ENCODE peak calls at places on chromosomes 16 and 17, in nine cellular contexts. G is neural progenitor cell; D is foreskin keratinocyte; N is CD4-positive, alpha-beta T cell; L is body of pancreas; I is IMR-90; X is AG10803; Q is right lobe of liver; B is Caco-2. V is an unnamed sample.

GRCh38 chr16:85302848-85303353 is 190.6 kb upstream of the CIBAR2 start:
- DNase-seq in G (no peak), D (no peak), N (no peak), L (no peak), I (no peak), X (no peak), Q (no peak), B (no peak), V (no peak)

GRCh38 chr17:44222112-44222869 is 2.8 kb upstream of the UBTF start:
- DNase-seq in G (peak; percentile 84), D (peak; percentile 52), N (no peak), L (peak; percentile 77), I (peak; percentile 66), X (peak; percentile 81), Q (peak; percentile 87), B (peak; percentile 70), V (no peak)

GRCh38 chr16:17412221-17412620 is 58.5 kb downstream of the XYLT1 start:
- DNase-seq in G (peak; percentile 52), D (no peak), N (no peak), L (no peak), I (peak; percentile 61), X (peak; percentile 90), Q (no peak), B (no peak), V (no peak)

GRCh38 chr17:17080781-17081180 is 38.5 kb downstream of the MPRIP start:
- DNase-seq in G (no peak), D (no peak), N (no peak), L (peak; percentile 3), I (no peak), X (no peak), Q (no peak), B (no peak), V (peak; percentile 56)

GRCh38 chr16:67246081-67246944 is 968 bp downstream of the FHOD1 start:
- DNase-seq in G (peak; percentile 90), D (peak; percentile 88), N (peak; percentile 53), L (peak; percentile 97), I (peak; percentile 85), X (peak; percentile 84), Q (peak; percentile 76), B (peak; percentile 99), V (peak; percentile 88)

GRCh38 chr16:57304169-57305061 is 19.9 kb upstream of the PLLP start:
- DNase-seq in G (no peak), D (no peak), N (no peak), L (peak; percentile 58), I (peak; percentile 55), X (peak; percentile 71), Q (peak; percentile 86), B (peak; percentile 98), V (peak; percentile 44)

GRCh38 chr16:73794936-73795335 is 501.7 kb upstream of the PSMD7 start:
- DNase-seq in G (no peak), D (no peak), N (no peak), L (peak; percentile 10), I (no peak), X (peak; percentile 3), Q (no peak), B (no peak), V (no peak)

GRCh38 chr17:46878055-46878454 is 26.7 kb downstream of the WNT9B start:
- DNase-seq in G (no peak), D (no peak), N (no peak), L (no peak), I (no peak), X (no peak), Q (peak; percentile 63), B (no peak), V (no peak)

GRCh38 chr16:1542166-1542500 is 8.7 kb downstream of the TMEM204 start:
- DNase-seq in G (no peak), D (no peak), N (no peak), L (no peak), I (no peak), X (no peak), Q (no peak), B (no peak), V (no peak)

GRCh38 chr16:66434619-66435430 is 7.7 kb downstream of the BEAN1 start:
- DNase-seq in G (no peak), D (no peak), N (no peak), L (no peak), I (no peak), X (no peak), Q (no peak), B (no peak), V (no peak)

GRCh38 chr17:76266244-76266938 is 1.2 kb downstream of the UBALD2 start:
- DNase-seq in G (no peak), D (no peak), N (no peak), L (peak; percentile 38), I (peak; percentile 30), X (peak; percentile 47), Q (no peak), B (no peak), V (no peak)

DNA sequence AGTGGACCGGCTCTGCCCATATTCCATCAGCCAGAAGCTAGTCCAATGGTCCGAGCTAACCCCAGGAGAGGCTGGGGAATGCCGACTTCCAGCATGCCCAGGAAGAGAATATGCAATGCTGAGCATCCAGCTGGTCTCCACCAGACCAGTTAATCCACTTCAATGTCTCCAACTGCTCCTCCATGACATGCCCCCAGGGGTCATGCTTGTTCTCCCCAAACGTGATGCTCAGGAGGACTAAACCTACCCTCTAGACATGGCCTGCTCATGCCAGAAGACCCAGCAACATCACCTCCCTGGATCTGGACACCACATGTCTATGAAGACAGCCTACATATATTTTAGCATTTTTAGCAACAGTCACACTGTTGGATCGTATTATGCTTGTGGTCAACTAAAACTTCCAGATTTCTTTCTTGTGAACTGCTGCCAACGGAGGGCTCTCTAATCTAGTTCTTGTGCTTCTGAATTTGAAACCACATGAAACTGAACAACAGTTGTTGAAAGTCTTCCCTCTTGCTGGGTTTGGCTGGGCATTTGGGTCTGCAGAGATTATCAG is 245.1 kb downstream of the SOX9 start:
- DNase-seq in G (no peak), D (no peak), N (no peak), L (no peak), I (peak; percentile 48), X (peak; percentile 85), Q (no peak), B (no peak), V (no peak)
- TF ChIP-seq CTCF in G (no peak), D (no peak), N (no peak), L (no peak), I (no peak), X (peak; percentile 25), Q (no peak), B (no peak), V (no peak)

GRCh38 chr16:8935989-8936388 is 27.7 kb downstream of the USP7 start:
- DNase-seq in G (peak; percentile 45), D (no peak), N (no peak), L (no peak), I (no peak), X (no peak), Q (no peak), B (no peak), V (no peak)
- TF ChIP-seq CTCF in G (peak; percentile 33), D (no peak), N (no peak), L (no peak), I (peak; percentile 23), X (peak; percentile 19), Q (peak; percentile 10), B (no peak), V (no peak)

DNA sequence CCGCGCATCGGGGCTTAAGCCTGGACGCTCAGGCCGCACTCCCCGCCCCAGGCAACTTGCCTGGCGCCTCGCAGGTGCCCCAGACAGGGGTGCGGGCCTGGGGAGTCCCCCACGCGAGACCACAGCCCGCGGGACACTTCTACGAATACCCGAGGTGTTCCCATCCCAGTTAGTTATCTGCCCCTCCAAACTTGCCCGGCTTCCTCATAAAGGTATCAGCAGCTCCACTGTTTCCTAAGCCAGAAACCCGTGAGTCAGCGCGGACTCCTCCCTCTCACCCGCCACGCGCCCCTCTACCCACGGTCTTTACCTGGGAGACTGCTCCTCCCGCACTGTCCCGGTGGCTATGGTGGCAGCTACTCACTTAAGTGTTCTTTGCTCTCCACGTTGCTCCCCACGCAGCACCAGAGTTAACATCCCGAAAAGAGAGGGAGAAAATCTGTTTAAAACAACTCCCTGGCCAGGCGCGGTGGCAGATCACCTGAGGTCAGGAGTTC is 1.0 kb upstream of the CREBBP start:
- DNase-seq in G (no peak), D (no peak), N (no peak), L (peak; percentile 19), I (no peak), X (no peak), Q (no peak), B (no peak), V (no peak)
- TF ChIP-seq CTCF in G (no peak), D (no peak), N (no peak), L (no peak), I (no peak), X (no peak), Q (no peak), B (no peak), V (no peak)

GRCh38 chr16:50676684-50677225 is 4.4 kb downstream of the SNX20 start:
- DNase-seq in G (no peak), D (no peak), N (no peak), L (no peak), I (no peak), X (no peak), Q (no peak), B (no peak), V (peak; percentile 52)
- TF ChIP-seq CTCF in G (no peak), D (no peak), N (no peak), L (no peak), I (no peak), X (no peak), Q (peak; percentile 10), B (no peak), V (no peak)

GRCh38 chr17:50194441-50195195 is 6.8 kb downstream of the COL1A1 start:
- DNase-seq in G (no peak), D (no peak), N (no peak), L (no peak), I (no peak), X (peak; percentile 48), Q (peak; percentile 37), B (no peak), V (no peak)

GRCh38 chr17:50192873-50193274 is 8.6 kb downstream of the COL1A1 start:
- DNase-seq in G (no peak), D (no peak), N (no peak), L (no peak), I (no peak), X (peak; percentile 45), Q (no peak), B (no peak), V (no peak)

GRCh38 chr17:50196036-50196435 is 5.4 kb downstream of the COL1A1 start:
- DNase-seq in G (no peak), D (no peak), N (no peak), L (no peak), I (peak; percentile 30), X (peak; percentile 29), Q (peak; percentile 31), B (no peak), V (peak; percentile 91)

GRCh38 chr17:50196826-50197225 is 4.6 kb downstream of the COL1A1 start:
- DNase-seq in G (no peak), D (no peak), N (no peak), L (no peak), I (peak; percentile 84), X (peak; percentile 90), Q (peak; percentile 21), B (no peak), V (peak; percentile 68)

GRCh38 chr17:50195196-50195865 is 6.1 kb downstream of the COL1A1 start:
- DNase-seq in G (no peak), D (no peak), N (no peak), L (no peak), I (peak; percentile 74), X (peak; percentile 80), Q (peak; percentile 47), B (no peak), V (peak; percentile 96)
- TF ChIP-seq CTCF in G (no peak), D (peak; percentile 18), N (no peak), L (no peak), I (peak; percentile 37), X (peak; percentile 57), Q (no peak), B (peak; percentile 5), V (peak; percentile 74)

GRCh38 chr17:66230918-66231543 is 1.8 kb upstream of the APOH start:
- DNase-seq in G (no peak), D (no peak), N (no peak), L (no peak), I (no peak), X (peak; percentile 31), Q (no peak), B (no peak), V (no peak)
- TF ChIP-seq CTCF in G (no peak), D (no peak), N (no peak), L (no peak), I (no peak), X (no peak), Q (no peak), B (no peak), V (no peak)